ENCODE peak calls at places on chromosomes 3 and 15, in six cellular contexts. U is astrocyte of the cerebellum, L is tibial nerve, A is HL-60, B is GM12865, K is stomach. J is an unnamed sample.

GRCh38 chr15:66725468-66725785 is 23.4 kb downstream of the SMAD6 start:
- DNase-seq in U (no peak), B (no peak), K (no peak), L (no peak), A (no peak), J (no peak)

GRCh38 chr3:180036678-180037455 is at the start of gene PEX5L:
- DNase-seq in B (peak; percentile 70), U (peak; percentile 9), A (peak; percentile 13), K (peak; percentile 44), L (no peak), J (peak; percentile 80)

GRCh38 chr3:127207727-127208482 is 15.0 kb downstream of the PRR23E start:
- DNase-seq in A (no peak), L (no peak), U (no peak), K (peak; percentile 20), B (no peak), J (no peak)

GRCh38 chr3:120956143-120956542 is 48.1 kb downstream of the STXBP5L start:
- DNase-seq in L (no peak), B (no peak), K (no peak), A (no peak), U (no peak), J (no peak)

GRCh38 chr3:160226740-160227048 is 1.5 kb downstream of the C3orf80 start:
- DNase-seq in U (no peak), A (no peak), K (no peak), L (no peak), B (no peak), J (no peak)

GRCh38 chr3:149115114-149115513 is 14.3 kb upstream of the HPS3 start:
- DNase-seq in U (no peak), L (no peak), B (no peak), A (no peak), K (no peak), J (no peak)

GRCh38 chr15:70023064-70023768 is 74.5 kb downstream of the TLE3 start:
- DNase-seq in K (no peak), A (peak; percentile 72), B (peak; percentile 92), U (peak; percentile 33), L (no peak), J (no peak)

GRCh38 chr3:54243262-54243931 is 121.0 kb downstream of the CACNA2D3 start:
- DNase-seq in K (peak; percentile 42), L (no peak), U (no peak), A (no peak), B (peak; percentile 17), J (no peak)

GRCh38 chr15:74179983-74180688 is 6.6 kb downstream of the ISLR start:
- DNase-seq in U (no peak), K (no peak), B (no peak), A (no peak), L (no peak), J (no peak)

GRCh38 chr3:167820114-167820865 is 84.8 kb downstream of the SERPINI1 start:
- DNase-seq in L (no peak), U (no peak), B (no peak), K (no peak), A (no peak), J (no peak)

GRCh38 chr3:38335263-38335662 is 11.3 kb upstream of the XYLB start:
- DNase-seq in K (no peak), A (no peak), B (no peak), U (no peak), L (no peak), J (no peak)

GRCh38 chr3:114221165-114221880 is 16.1 kb downstream of the ZNF80 start:
- DNase-seq in U (no peak), L (no peak), B (peak; percentile 61), A (no peak), K (no peak), J (no peak)

GRCh38 chr15:92101706-92102434 is 248.4 kb downstream of the SLCO3A1 start:
- DNase-seq in L (no peak), K (no peak), A (no peak), U (no peak), B (peak; percentile 35), J (no peak)

GRCh38 chr3:186284661-186285060 is 77.4 kb downstream of the DGKG start:
- DNase-seq in B (no peak), U (no peak), A (no peak), K (no peak), L (no peak), J (no peak)

GRCh38 chr3:46844851-46845250 is 18.4 kb downstream of the MYL3 start:
- DNase-seq in K (no peak), L (no peak), A (no peak), B (no peak), U (no peak), J (no peak)

GRCh38 chr3:130390079-130390478 is 44.6 kb downstream of the COL6A5 start:
- DNase-seq in B (no peak), L (no peak), A (no peak), K (no peak), U (no peak), J (no peak)

GRCh38 chr3:172138792-172139507 is 99.6 kb downstream of the FNDC3B start:
- DNase-seq in A (no peak), U (no peak), B (peak; percentile 79), L (peak; percentile 52), K (peak; percentile 61), J (peak; percentile 24)

GRCh38 chr15:82177291-82178010 is 85.1 kb downstream of the EFL1 start:
- DNase-seq in U (peak; percentile 76), L (no peak), B (peak; percentile 5), A (peak; percentile 15), K (no peak), J (no peak)

GRCh38 chr3:59502806-59503205 is 453.0 kb upstream of the CFAP20DC start:
- DNase-seq in U (peak; percentile 60), L (no peak), B (no peak), K (no peak), A (no peak), J (no peak)

GRCh38 chr3:95341314-95341713 is 1278.5 kb downstream of the NSUN3 start:
- DNase-seq in L (no peak), U (no peak), A (no peak), B (no peak), K (no peak), J (no peak)

GRCh38 chr3:179452166-179452544 is 885 bp upstream of the GNB4 start:
- DNase-seq in U (peak; percentile 43), L (no peak), K (no peak), A (no peak), B (no peak), J (no peak)

GRCh38 chr3:9008550-9009255 is 45.4 kb upstream of the RAD18 start:
- DNase-seq in L (no peak), A (no peak), B (no peak), K (no peak), U (no peak), J (no peak)

GRCh38 chr3:193970773-193971206 is 165.2 kb upstream of the HES1 start:
- DNase-seq in B (no peak), L (no peak), K (no peak), U (no peak), A (no peak), J (no peak)

GRCh38 chr15:20340331-20340811 is 201.2 kb downstream of the GOLGA6L6 start:
- DNase-seq in B (peak; percentile 47), U (no peak), L (no peak), K (peak; percentile 51), A (no peak), J (peak; percentile 40)

GRCh38 chr3:85384372-85384771 is 425.6 kb downstream of the CADM2 start:
- DNase-seq in U (no peak), B (no peak), A (no peak), L (no peak), K (no peak), J (no peak)

GRCh38 chr3:129249284-129250065 is at the start of gene COPG1:
- DNase-seq in K (peak; percentile 90), L (peak; percentile 68), B (peak; percentile 93), U (peak; percentile 67), A (peak; percentile 89), J (peak; percentile 77)
- TF ChIP-seq CTCF in K (no peak), L (peak; percentile 41), B (no peak), U (no peak), A (no peak), J (no peak)

GRCh38 chr15:100905855-100906254 is 13.3 kb upstream of the LRRK1 start:
- DNase-seq in B (no peak), A (no peak), K (no peak), L (no peak), U (no peak), J (no peak)
- TF ChIP-seq CTCF in B (no peak), A (no peak), K (no peak), L (no peak), U (no peak), J (no peak)

DNA sequence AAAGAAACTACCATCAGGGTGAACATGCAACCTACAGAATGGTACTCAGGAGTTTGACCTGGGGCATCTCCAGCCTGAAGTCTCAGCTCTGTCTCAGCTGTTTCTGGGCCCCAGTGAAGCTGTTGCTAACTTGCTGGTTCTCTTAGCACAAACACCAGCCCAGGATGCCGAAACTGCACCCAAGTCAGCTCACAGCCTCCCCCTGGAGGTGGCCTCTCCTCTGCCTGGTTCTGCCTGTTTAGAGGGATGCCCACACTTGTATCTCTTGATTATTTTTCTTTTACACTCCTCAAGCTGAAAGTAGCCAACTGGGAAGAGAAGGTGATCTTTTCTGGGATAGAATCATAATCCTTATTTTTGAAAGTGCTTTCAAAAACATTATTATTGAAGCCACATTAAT is 289.0 kb upstream of the RASGRP1 start:
- DNase-seq in B (peak; percentile 61), L (no peak), U (no peak), A (no peak), K (no peak), J (peak; percentile 2)
- TF ChIP-seq CTCF in B (peak; percentile 63), L (no peak), U (peak; percentile 34), A (no peak), K (no peak), J (peak; percentile 46)

DNA sequence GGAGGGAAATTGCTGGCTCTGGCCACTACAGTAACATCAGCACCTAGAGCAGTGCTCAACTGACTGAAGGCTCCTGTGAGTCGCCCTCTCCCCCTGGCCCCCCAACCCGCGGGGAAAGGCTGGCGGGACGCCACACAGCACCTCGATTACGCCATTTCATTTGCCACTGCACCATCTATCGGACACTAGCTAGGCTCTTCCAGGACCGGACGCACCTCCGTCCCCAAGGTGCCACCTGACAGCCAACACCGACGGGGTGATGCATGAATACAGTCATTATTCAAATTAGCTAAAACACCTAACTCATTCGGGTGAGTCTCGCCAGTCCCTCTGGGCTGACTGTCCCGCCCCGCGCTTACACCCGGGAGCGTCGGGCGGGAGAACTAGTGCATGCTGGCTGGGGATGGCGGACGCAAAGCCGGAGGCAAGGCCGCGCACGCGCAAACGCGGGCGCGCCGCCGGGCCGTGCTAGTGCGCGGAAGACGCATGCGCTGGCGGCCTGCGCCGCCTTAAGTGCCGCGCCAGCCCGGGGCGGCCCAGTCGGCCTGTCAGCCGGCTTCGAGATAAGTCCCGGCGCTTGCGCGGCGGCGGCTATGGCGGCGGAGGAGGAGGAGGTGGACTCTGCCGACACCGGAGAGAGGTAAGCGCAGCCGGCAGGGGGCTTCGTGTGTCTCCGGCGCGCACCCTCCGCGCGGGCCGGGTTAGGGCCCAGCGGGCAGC is at the start of gene ABHD5:
- DNase-seq in L (peak; percentile 75), U (peak; percentile 85), A (peak; percentile 85), K (peak; percentile 93), B (peak; percentile 98), J (peak; percentile 81)
- TF ChIP-seq CTCF in L (peak; percentile 57), U (peak; percentile 26), A (no peak), K (no peak), B (peak; percentile 39), J (peak; percentile 51)

J was measured in neural crest cell.